ENCODE peak calls at places on chromosomes 11 and 22, in five cellular contexts. R is heart right ventricle; K is activated T-cell treated with anti-CD3 and anti-CD28 coated beads, Interleukin-2, amount 50 U/mL, for 48 hours; Y is colonic mucosa; P is skeletal muscle cell. F is an unnamed sample.

GRCh38 chr11:63847363-63847762 is 8.5 kb downstream of the MARK2 start:
- DNase-seq in R (no peak), K (no peak), Y (peak; percentile 71), P (no peak), F (no peak)

GRCh38 chr11:32809313-32809712 is 14.9 kb upstream of the CCDC73 start:
- DNase-seq in R (peak; percentile 62), K (peak; percentile 67), Y (peak; percentile 82), P (peak; percentile 40), F (peak; percentile 55)

GRCh38 chr11:71322861-71323582 is 70.6 kb upstream of the SHANK2 start:
- DNase-seq in R (no peak), K (no peak), Y (no peak), P (no peak), F (no peak)

GRCh38 chr22:21972293-21972779 is 10.3 kb downstream of the TOP3B start:
- DNase-seq in R (no peak), K (peak; percentile 76), Y (peak; percentile 45), P (no peak), F (peak; percentile 55)

GRCh38 chr11:68271023-68271780 is 571 bp downstream of the C11orf24 start:
- DNase-seq in R (peak; percentile 61), K (peak; percentile 73), Y (peak; percentile 62), P (no peak), F (peak; percentile 70)

GRCh38 chr22:33659423-33659822 is 260.9 kb downstream of the LARGE1 start:
- DNase-seq in R (peak; percentile 55), K (no peak), Y (no peak), P (no peak), F (no peak)

GRCh38 chr11:8224161-8224591 is 39.5 kb downstream of the LMO1 start:
- DNase-seq in R (no peak), K (no peak), Y (no peak), P (no peak), F (no peak)

GRCh38 chr22:33920927-33921575 is 775 bp upstream of the LARGE1 start:
- DNase-seq in R (peak; percentile 99), K (peak; percentile 94), Y (peak; percentile 100), P (peak; percentile 82), F (peak; percentile 92)

GRCh38 chr11:47106839-47107520 is 69.7 kb downstream of the ARFGAP2 start:
- DNase-seq in R (no peak), K (no peak), Y (no peak), P (no peak), F (no peak)

GRCh38 chr11:115391598-115391997 is 112.6 kb downstream of the CADM1 start:
- DNase-seq in R (no peak), K (no peak), Y (no peak), P (no peak), F (no peak)

GRCh38 chr11:119375629-119376196 is 5.8 kb downstream of the USP2 start:
- DNase-seq in R (peak; percentile 87), K (no peak), Y (peak; percentile 58), P (peak; percentile 69), F (no peak)

GRCh38 chr11:15714641-15715399 is 600.1 kb downstream of the INSC start:
- DNase-seq in R (no peak), K (no peak), Y (no peak), P (no peak), F (no peak)

GRCh38 chr11:103920933-103921332 is 115.5 kb upstream of the DDI1 start:
- DNase-seq in R (no peak), K (no peak), Y (no peak), P (no peak), F (no peak)

GRCh38 chr22:23772315-23773246 is at the start of gene MMP11:
- DNase-seq in R (peak; percentile 61), K (peak; percentile 71), Y (peak; percentile 81), P (no peak), F (peak; percentile 53)

GRCh38 chr11:93370260-93370659 is 39.7 kb downstream of the DEUP1 start:
- DNase-seq in R (no peak), K (no peak), Y (no peak), P (no peak), F (no peak)

GRCh38 chr11:46701078-46701654 is 335 bp downstream of the ZNF408 start:
- DNase-seq in R (no peak), K (no peak), Y (peak; percentile 34), P (no peak), F (no peak)

GRCh38 chr11:35214792-35215193 is 75.8 kb downstream of the CD44 start:
- DNase-seq in R (no peak), K (peak; percentile 63), Y (no peak), P (peak; percentile 95), F (peak; percentile 47)

GRCh38 chr11:73461335-73461840 is 85.2 kb downstream of the RELT start:
- DNase-seq in R (no peak), K (no peak), Y (no peak), P (no peak), F (no peak)

GRCh38 chr11:2800655-2801531 is 84.7 kb downstream of the CDKN1C start:
- DNase-seq in R (no peak), K (no peak), Y (peak; percentile 7), P (no peak), F (no peak)

GRCh38 chr11:83628622-83629347 is 342.6 kb upstream of the CCDC90B start:
- DNase-seq in R (no peak), K (no peak), Y (no peak), P (no peak), F (no peak)

GRCh38 chr22:17086750-17087149 is 1.9 kb downstream of the IL17RA start:
- DNase-seq in R (no peak), K (no peak), Y (no peak), P (no peak), F (no peak)

GRCh38 chr11:120521176-120521575 is 9.6 kb downstream of the GRIK4 start:
- DNase-seq in R (no peak), K (no peak), Y (no peak), P (no peak), F (no peak)

GRCh38 chr22:44347098-44347497 is 34.3 kb upstream of the SHISAL1 start:
- DNase-seq in R (no peak), K (no peak), Y (no peak), P (no peak), F (no peak)

GRCh38 chr11:96061730-96062524 is 138.0 kb upstream of the MTMR2 start:
- DNase-seq in R (no peak), K (no peak), Y (no peak), P (no peak), F (peak; percentile 33)

GRCh38 chr11:28353991-28354390 is 245.8 kb downstream of the METTL15 start:
- DNase-seq in R (no peak), K (no peak), Y (no peak), P (no peak), F (no peak)

GRCh38 chr11:26230021-26230420 is 101.9 kb upstream of the ANO3 start:
- DNase-seq in R (no peak), K (no peak), Y (no peak), P (no peak), F (no peak)

GRCh38 chr11:70005107-70005818 is 72.9 kb upstream of the ANO1 start:
- DNase-seq in R (no peak), K (no peak), Y (no peak), P (no peak), F (no peak)

GRCh38 chr11:74634537-74634936 is 42.2 kb downstream of the POLD3 start:
- DNase-seq in R (no peak), K (no peak), Y (peak; percentile 39), P (peak; percentile 43), F (no peak)

GRCh38 chr22:40176921-40177737 is 596 bp upstream of the TNRC6B start:
- DNase-seq in R (no peak), K (peak; percentile 84), Y (peak; percentile 77), P (no peak), F (peak; percentile 77)

GRCh38 chr11:67268036-67268683 is 1.9 kb downstream of the GRK2 start:
- DNase-seq in R (no peak), K (peak; percentile 84), Y (no peak), P (no peak), F (peak; percentile 80)

GRCh38 chr11:121578216-121579063 is 125.7 kb upstream of the SORL1-AS1 start:
- DNase-seq in R (no peak), K (no peak), Y (no peak), P (peak; percentile 29), F (no peak)